ENCODE peak calls at places on chromosomes 4 and X, in seven cellular contexts. U is effector memory CD4-positive, alpha-beta T cell; C is skeletal muscle cell; X is foreskin fibroblast; S is adrenal gland; Y is BE2C; A is aorta. Q is an unnamed sample.

GRCh38 chr4:48342559-48342878 is 1.2 kb downstream of the SLAIN2 start:
- DNase-seq in X (no peak), A (no peak), C (no peak), U (peak), S (no peak), Y (no peak), Q (no peak)

GRCh38 chr4:3262208-3263052 is 13.5 kb downstream of the MSANTD1 start:
- DNase-seq in C (no peak), U (no peak), X (no peak), A (peak), S (peak), Y (no peak), Q (no peak)

GRCh38 chr4:108240356-108240755 is 71.6 kb upstream of the LEF1 start:
- DNase-seq in Y (no peak), X (peak), S (no peak), U (no peak), A (no peak), C (peak), Q (no peak)

GRCh38 chr4:11799182-11799581 is 370.5 kb upstream of the HS3ST1 start:
- DNase-seq in X (no peak), Y (no peak), U (no peak), A (no peak), S (no peak), C (no peak), Q (no peak)

GRCh38 chr4:147078362-147078761 is 132.7 kb upstream of the TTC29 start:
- DNase-seq in S (no peak), X (peak), Y (no peak), U (no peak), C (peak), A (no peak), Q (no peak)

GRCh38 chr4:2036327-2036726 is 22.8 kb upstream of the NAT8L start:
- DNase-seq in S (peak), A (peak), C (no peak), X (no peak), Y (no peak), U (no peak), Q (no peak)

GRCh38 chr4:146072381-146072780 is 103.1 kb upstream of the LSM6 start:
- DNase-seq in C (peak), S (no peak), X (peak), U (no peak), A (no peak), Y (no peak), Q (no peak)

GRCh38 chrX:57905141-57905540 is 5.1 kb downstream of the ZXDA start:
- DNase-seq in U (no peak), A (no peak), Y (no peak), S (no peak), C (no peak), X (no peak), Q (no peak)

GRCh38 chr4:137608085-137608484 is 75.8 kb upstream of the PCDH18 start:
- DNase-seq in S (no peak), Y (no peak), C (no peak), A (no peak), U (no peak), X (no peak), Q (no peak)

GRCh38 chr4:167838686-167839085 is 253.7 kb upstream of the ANXA10 start:
- DNase-seq in X (peak), C (peak), S (no peak), Y (no peak), U (no peak), A (no peak), Q (no peak)

GRCh38 chrX:40145001-40145631 is 47.4 kb upstream of the BCOR start:
- DNase-seq in S (no peak), A (no peak), X (peak), C (no peak), U (no peak), Y (no peak), Q (no peak)

GRCh38 chr4:55386073-55386472 is 9.7 kb upstream of the TMEM165 start:
- DNase-seq in U (no peak), A (no peak), X (peak), C (no peak), Y (no peak), S (no peak), Q (no peak)

GRCh38 chr4:38184404-38184803 is 224.2 kb downstream of the PTTG2 start:
- DNase-seq in X (peak), Y (no peak), U (no peak), C (no peak), S (no peak), A (no peak), Q (no peak)

GRCh38 chr4:15656038-15656470 is 897 bp upstream of the FBXL5 start:
- DNase-seq in S (peak), X (peak), C (no peak), A (no peak), Y (no peak), U (no peak), Q (peak)

GRCh38 chr4:99159699-99160098 is 15.6 kb upstream of the ADH4 start:
- DNase-seq in A (no peak), C (no peak), X (peak), S (no peak), U (no peak), Y (no peak), Q (no peak)

GRCh38 chr4:115042496-115042895 is 70.9 kb downstream of the NDST4 start:
- DNase-seq in Y (peak), A (no peak), U (no peak), S (no peak), X (no peak), C (no peak), Q (peak)

GRCh38 chr4:52015366-52015765 is 4.8 kb downstream of the LRRC66 start:
- DNase-seq in A (no peak), Y (peak), X (no peak), U (no peak), C (no peak), S (no peak), Q (peak)

GRCh38 chr4:14249226-14249625 is 621.7 kb upstream of the BOD1L1 start:
- DNase-seq in Y (no peak), A (no peak), U (no peak), C (no peak), S (no peak), X (no peak), Q (no peak)

GRCh38 chr4:172127168-172127567 is 314.0 kb downstream of the GALNTL6 start:
- DNase-seq in U (no peak), C (no peak), A (no peak), S (no peak), X (no peak), Y (no peak), Q (no peak)
- H3K4me3 ChIP-seq in U (no peak), C (no peak), A (no peak), S (no peak), X (no peak), Y (no peak), Q (no peak)

GRCh38 chr4:176321589-176321988 is 1.8 kb downstream of the SPCS3 start:
- DNase-seq in S (no peak), X (no peak), Y (no peak), A (no peak), U (no peak), C (no peak), Q (no peak)
- H3K4me3 ChIP-seq in S (no peak), X (peak), Y (peak), A (peak), U (peak), C (peak), Q (peak)

GRCh38 chrX:47146936-47147859 is 2.2 kb downstream of the RBM10 start:
- DNase-seq in X (no peak), A (no peak), U (no peak), Y (no peak), S (no peak), C (no peak), Q (no peak)
- H3K4me3 ChIP-seq in X (peak), A (no peak), U (no peak), Y (peak), S (no peak), C (peak), Q (no peak)

DNA sequence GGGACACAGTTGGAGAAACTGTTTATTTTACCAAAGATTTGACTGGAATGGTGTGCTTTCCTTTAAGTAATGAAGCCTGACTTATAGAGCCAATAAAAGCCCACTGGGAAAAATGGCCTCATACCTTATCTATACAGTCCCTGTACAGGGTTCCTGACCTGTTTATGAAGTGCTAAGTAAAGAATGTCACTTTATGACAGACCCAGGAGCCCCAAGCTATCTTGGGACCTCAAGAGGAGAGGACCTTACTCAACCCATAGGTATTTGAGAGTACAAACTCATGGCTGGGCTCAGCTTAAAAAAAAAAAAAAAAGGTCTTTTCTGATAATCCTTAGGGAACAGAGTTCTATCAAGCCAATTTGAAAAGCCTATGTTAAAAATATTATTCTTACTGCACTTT is 1389.3 kb downstream of the RAPGEF2 start:
- DNase-seq in U (no peak), X (no peak), Y (no peak), S (no peak), A (no peak), C (no peak), Q (no peak)
- H3K4me3 ChIP-seq in U (no peak), X (no peak), Y (no peak), S (no peak), A (no peak), C (no peak), Q (no peak)

GRCh38 chr4:40283968-40284367 is 51.2 kb upstream of the CHRNA9 start:
- DNase-seq in S (no peak), U (peak), A (no peak), Y (no peak), X (no peak), C (no peak), Q (no peak)

GRCh38 chr4:40294339-40294738 is 40.8 kb upstream of the CHRNA9 start:
- DNase-seq in S (no peak), A (no peak), Y (no peak), C (no peak), U (no peak), X (no peak), Q (no peak)

GRCh38 chr4:40292313-40292759 is 42.8 kb upstream of the CHRNA9 start:
- DNase-seq in U (no peak), A (no peak), Y (no peak), X (peak), C (peak), S (no peak), Q (peak)

GRCh38 chr4:40288547-40288946 is 46.6 kb upstream of the CHRNA9 start:
- DNase-seq in X (no peak), A (no peak), Y (no peak), U (no peak), C (no peak), S (no peak), Q (no peak)

GRCh38 chr4:40289366-40290188 is 45.6 kb upstream of the CHRNA9 start:
- DNase-seq in Y (no peak), S (no peak), C (no peak), A (no peak), X (no peak), U (no peak), Q (no peak)
- H3K4me3 ChIP-seq in Y (no peak), S (no peak), C (no peak), A (no peak), X (no peak), U (no peak), Q (no peak)

GRCh38 chr4:8872402-8873291 is 1.0 kb upstream of the HMX1 start:
- DNase-seq in S (no peak), Y (no peak), X (no peak), A (no peak), C (no peak), U (no peak), Q (no peak)

GRCh38 chr4:8871417-8872401 is at the start of gene HMX1:
- DNase-seq in S (no peak), U (no peak), A (no peak), Y (peak), X (peak), C (no peak), Q (peak)

GRCh38 chr4:8869002-8869878 is 2.4 kb downstream of the HMX1 start:
- DNase-seq in A (no peak), X (no peak), U (no peak), Y (no peak), C (no peak), S (no peak), Q (no peak)

GRCh38 chr4:8869879-8870646 is 1.6 kb downstream of the HMX1 start:
- DNase-seq in A (no peak), Y (no peak), X (no peak), U (no peak), S (no peak), C (no peak), Q (no peak)

DNA sequence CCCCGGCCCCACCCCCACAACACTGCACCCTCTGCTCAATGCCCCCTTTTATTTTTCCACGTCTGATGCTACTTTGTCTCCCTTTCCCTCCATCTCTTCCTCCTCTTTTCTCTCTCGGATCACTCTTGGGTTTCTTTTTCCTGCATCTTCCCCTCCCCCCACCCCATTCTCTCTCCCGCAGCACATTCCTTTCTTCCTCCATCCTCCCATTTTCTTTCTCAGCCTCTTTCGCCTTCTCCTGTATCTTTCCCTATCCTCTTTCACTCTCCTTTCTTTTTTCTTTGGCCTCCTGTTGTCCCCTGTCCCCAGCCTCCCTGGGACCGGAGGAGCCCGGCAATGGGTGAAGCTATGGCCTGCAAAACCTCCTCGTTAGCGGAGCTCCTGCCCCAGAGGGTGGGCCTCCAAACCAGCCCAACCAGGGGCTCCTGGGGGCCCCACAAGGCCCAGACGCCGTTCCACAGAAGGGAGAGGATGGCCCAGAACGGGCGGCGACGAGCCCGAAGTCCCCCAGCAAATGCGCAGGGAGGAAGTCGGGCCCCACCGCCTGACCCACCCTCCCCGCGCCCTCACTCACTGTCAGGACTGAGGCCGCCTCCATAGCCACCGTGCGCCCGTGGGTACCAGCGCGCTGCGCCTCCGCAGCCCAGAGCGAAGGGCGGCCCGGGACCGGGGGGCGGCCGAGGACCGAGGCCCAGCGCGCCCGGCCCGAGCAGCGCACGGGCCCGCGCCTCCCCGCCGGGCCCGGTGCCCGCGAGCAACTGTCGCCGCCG is 807 bp downstream of the HMX1 start:
- DNase-seq in Y (peak), X (no peak), A (no peak), U (no peak), C (no peak), S (no peak), Q (no peak)
- H3K4me3 ChIP-seq in Y (peak), X (no peak), A (no peak), U (no peak), C (no peak), S (no peak), Q (peak)

GRCh38 chrX:107272431-107272921 is 66.1 kb downstream of the DNAAF6 start:
- DNase-seq in S (no peak), Y (no peak), C (no peak), A (no peak), X (peak), U (no peak), Q (no peak)
- H3K4me3 ChIP-seq in S (no peak), Y (no peak), C (no peak), A (no peak), X (no peak), U (no peak), Q (peak)

GRCh38 chr4:82896755-82897154 is 3.8 kb upstream of the THAP9 start:
- DNase-seq in A (no peak), Y (no peak), X (no peak), S (no peak), U (no peak), C (no peak), Q (no peak)
- H3K4me3 ChIP-seq in A (no peak), Y (no peak), X (no peak), S (no peak), U (no peak), C (no peak), Q (no peak)

GRCh38 chrX:53055244-53055849 is 6.8 kb downstream of the GPR173 start:
- DNase-seq in Y (no peak), X (no peak), U (no peak), S (no peak), A (no peak), C (no peak), Q (no peak)

GRCh38 chrX:53048169-53049126 is at the start of gene GPR173:
- DNase-seq in Y (peak), U (no peak), S (peak), C (peak), A (peak), X (peak), Q (peak)

GRCh38 chrX:53049127-53049517 is 533 bp downstream of the GPR173 start:
- DNase-seq in U (no peak), S (no peak), C (no peak), Y (peak), X (peak), A (no peak), Q (no peak)

GRCh38 chrX:53047228-53047627 is 1.4 kb upstream of the GPR173 start:
- DNase-seq in X (peak), S (no peak), U (no peak), C (no peak), A (no peak), Y (peak), Q (no peak)

DNA sequence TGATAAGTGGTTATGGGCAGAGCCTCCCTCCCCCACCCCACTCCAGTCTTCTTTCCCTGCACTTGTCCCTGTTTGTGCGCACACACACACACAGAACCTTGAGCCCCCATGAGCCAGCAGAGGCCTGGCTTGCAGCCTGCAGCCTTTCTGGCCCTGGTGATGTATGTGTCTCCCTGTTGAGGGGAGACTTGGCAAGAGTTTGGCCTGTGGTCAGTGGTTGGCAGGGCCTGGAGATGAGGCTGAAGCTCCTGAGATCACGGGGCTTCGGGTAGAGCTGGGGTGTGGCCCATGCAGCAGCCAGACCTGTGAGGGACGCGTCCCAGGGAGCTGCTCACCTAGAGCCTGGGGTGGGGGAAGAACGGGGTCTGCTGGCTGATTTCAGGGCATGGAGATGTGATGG is 2.3 kb downstream of the GPR173 start:
- DNase-seq in C (no peak), A (no peak), X (peak), S (no peak), U (no peak), Y (no peak), Q (peak)
- H3K4me3 ChIP-seq in C (peak), A (no peak), X (peak), S (no peak), U (no peak), Y (no peak), Q (no peak)

GRCh38 chrX:54534271-54534670 is 4.3 kb downstream of the GNL3L start:
- DNase-seq in C (no peak), S (no peak), Y (no peak), X (no peak), A (no peak), U (no peak), Q (no peak)
- H3K4me3 ChIP-seq in C (no peak), S (no peak), Y (no peak), X (no peak), A (no peak), U (no peak), Q (no peak)

Q was measured in cardiac muscle cell.